ENCODE peak calls at places on chromosomes 2 and 18, in six cellular contexts. One of them, this sample, is unnamed.

GRCh38 chr2:194343167-194343566 is 1313.9 kb upstream of the SLC39A10 start:
- DNase-seq in foreskin melanocyte: no peak
- DNase-seq in astrocyte: no peak
- DNase-seq in NCI-H1417 treated with DMSO at 0.1 percent for 48 hours: no peak
- DNase-seq in activated CD4-positive, alpha-beta T cell treated with anti-CD3 and anti-CD28 coated beads, Interleukin-2, amount 50 U/mL, for 4 hours: no peak
- DNase-seq in fibroblast of lung: no peak
- DNase-seq in this sample: no peak

GRCh38 chr18:13548944-13549878 is 177.1 kb downstream of the FAM210A start:
- DNase-seq in activated CD4-positive, alpha-beta T cell treated with anti-CD3 and anti-CD28 coated beads, Interleukin-2, amount 50 U/mL, for 4 hours: no peak
- DNase-seq in foreskin melanocyte: no peak
- DNase-seq in NCI-H1417 treated with DMSO at 0.1 percent for 48 hours: no peak
- DNase-seq in astrocyte: no peak
- DNase-seq in fibroblast of lung: no peak
- DNase-seq in this sample: no peak

GRCh38 chr2:178205853-178206516 is 11.7 kb downstream of the OSBPL6 start:
- DNase-seq in NCI-H1417 treated with DMSO at 0.1 percent for 48 hours: no peak
- DNase-seq in fibroblast of lung: peak
- DNase-seq in foreskin melanocyte: no peak
- DNase-seq in activated CD4-positive, alpha-beta T cell treated with anti-CD3 and anti-CD28 coated beads, Interleukin-2, amount 50 U/mL, for 4 hours: no peak
- DNase-seq in astrocyte: peak
- DNase-seq in this sample: no peak

GRCh38 chr2:39845460-39846146 is 66.5 kb upstream of the THUMPD2 start:
- DNase-seq in foreskin melanocyte: no peak
- DNase-seq in astrocyte: peak
- DNase-seq in NCI-H1417 treated with DMSO at 0.1 percent for 48 hours: no peak
- DNase-seq in fibroblast of lung: no peak
- DNase-seq in activated CD4-positive, alpha-beta T cell treated with anti-CD3 and anti-CD28 coated beads, Interleukin-2, amount 50 U/mL, for 4 hours: no peak
- DNase-seq in this sample: no peak

GRCh38 chr2:71669058-71669456 is 215.7 kb downstream of the DYSF start:
- DNase-seq in foreskin melanocyte: no peak
- DNase-seq in fibroblast of lung: no peak
- DNase-seq in astrocyte: no peak
- DNase-seq in activated CD4-positive, alpha-beta T cell treated with anti-CD3 and anti-CD28 coated beads, Interleukin-2, amount 50 U/mL, for 4 hours: no peak
- DNase-seq in NCI-H1417 treated with DMSO at 0.1 percent for 48 hours: no peak
- DNase-seq in this sample: no peak

GRCh38 chr2:232139171-232139594 is 177.7 kb downstream of the DIS3L2 start:
- DNase-seq in fibroblast of lung: no peak
- DNase-seq in astrocyte: no peak
- DNase-seq in activated CD4-positive, alpha-beta T cell treated with anti-CD3 and anti-CD28 coated beads, Interleukin-2, amount 50 U/mL, for 4 hours: no peak
- DNase-seq in NCI-H1417 treated with DMSO at 0.1 percent for 48 hours: no peak
- DNase-seq in foreskin melanocyte: no peak
- DNase-seq in this sample: no peak

GRCh38 chr2:221503965-221504364 is 68.1 kb downstream of the EPHA4 start:
- DNase-seq in activated CD4-positive, alpha-beta T cell treated with anti-CD3 and anti-CD28 coated beads, Interleukin-2, amount 50 U/mL, for 4 hours: no peak
- DNase-seq in foreskin melanocyte: no peak
- DNase-seq in fibroblast of lung: no peak
- DNase-seq in NCI-H1417 treated with DMSO at 0.1 percent for 48 hours: no peak
- DNase-seq in astrocyte: no peak
- DNase-seq in this sample: no peak

GRCh38 chr2:10668402-10669012 is 21.3 kb downstream of the NOL10 start:
- DNase-seq in fibroblast of lung: peak
- DNase-seq in astrocyte: peak
- DNase-seq in NCI-H1417 treated with DMSO at 0.1 percent for 48 hours: peak
- DNase-seq in activated CD4-positive, alpha-beta T cell treated with anti-CD3 and anti-CD28 coated beads, Interleukin-2, amount 50 U/mL, for 4 hours: no peak
- DNase-seq in foreskin melanocyte: peak
- DNase-seq in this sample: peak

GRCh38 chr2:219718066-219718465 is 90.6 kb downstream of the SLC4A3 start:
- DNase-seq in foreskin melanocyte: no peak
- DNase-seq in activated CD4-positive, alpha-beta T cell treated with anti-CD3 and anti-CD28 coated beads, Interleukin-2, amount 50 U/mL, for 4 hours: no peak
- DNase-seq in fibroblast of lung: no peak
- DNase-seq in astrocyte: no peak
- DNase-seq in NCI-H1417 treated with DMSO at 0.1 percent for 48 hours: no peak
- DNase-seq in this sample: no peak

GRCh38 chr2:54081574-54081973 is 33.8 kb upstream of the ACYP2 start:
- DNase-seq in fibroblast of lung: no peak
- DNase-seq in foreskin melanocyte: no peak
- DNase-seq in activated CD4-positive, alpha-beta T cell treated with anti-CD3 and anti-CD28 coated beads, Interleukin-2, amount 50 U/mL, for 4 hours: no peak
- DNase-seq in NCI-H1417 treated with DMSO at 0.1 percent for 48 hours: no peak
- DNase-seq in astrocyte: peak
- DNase-seq in this sample: no peak

GRCh38 chr2:62578837-62579640 is 73.0 kb upstream of the TMEM17 start:
- DNase-seq in activated CD4-positive, alpha-beta T cell treated with anti-CD3 and anti-CD28 coated beads, Interleukin-2, amount 50 U/mL, for 4 hours: no peak
- DNase-seq in foreskin melanocyte: no peak
- DNase-seq in astrocyte: peak
- DNase-seq in fibroblast of lung: peak
- DNase-seq in NCI-H1417 treated with DMSO at 0.1 percent for 48 hours: no peak
- DNase-seq in this sample: peak

GRCh38 chr18:79524181-79525078 is 128.7 kb downstream of the NFATC1 start:
- DNase-seq in foreskin melanocyte: no peak
- DNase-seq in activated CD4-positive, alpha-beta T cell treated with anti-CD3 and anti-CD28 coated beads, Interleukin-2, amount 50 U/mL, for 4 hours: peak
- DNase-seq in astrocyte: no peak
- DNase-seq in NCI-H1417 treated with DMSO at 0.1 percent for 48 hours: no peak
- DNase-seq in fibroblast of lung: no peak
- DNase-seq in this sample: no peak

GRCh38 chr2:40466926-40467325 is 15.0 kb upstream of the SLC8A1 start:
- DNase-seq in fibroblast of lung: no peak
- DNase-seq in activated CD4-positive, alpha-beta T cell treated with anti-CD3 and anti-CD28 coated beads, Interleukin-2, amount 50 U/mL, for 4 hours: no peak
- DNase-seq in foreskin melanocyte: no peak
- DNase-seq in astrocyte: no peak
- DNase-seq in NCI-H1417 treated with DMSO at 0.1 percent for 48 hours: peak
- DNase-seq in this sample: no peak

GRCh38 chr2:101912545-101912944 is 79.2 kb upstream of the IL1R2 start:
- DNase-seq in NCI-H1417 treated with DMSO at 0.1 percent for 48 hours: no peak
- DNase-seq in astrocyte: no peak
- DNase-seq in fibroblast of lung: no peak
- DNase-seq in foreskin melanocyte: no peak
- DNase-seq in activated CD4-positive, alpha-beta T cell treated with anti-CD3 and anti-CD28 coated beads, Interleukin-2, amount 50 U/mL, for 4 hours: no peak
- DNase-seq in this sample: no peak

GRCh38 chr18:6158958-6159357 is 255.8 kb downstream of the L3MBTL4 start:
- DNase-seq in activated CD4-positive, alpha-beta T cell treated with anti-CD3 and anti-CD28 coated beads, Interleukin-2, amount 50 U/mL, for 4 hours: no peak
- DNase-seq in astrocyte: no peak
- DNase-seq in fibroblast of lung: no peak
- DNase-seq in NCI-H1417 treated with DMSO at 0.1 percent for 48 hours: no peak
- DNase-seq in foreskin melanocyte: no peak
- DNase-seq in this sample: no peak

GRCh38 chr2:216932113-216932512 is 72.2 kb upstream of the TNP1 start:
- DNase-seq in NCI-H1417 treated with DMSO at 0.1 percent for 48 hours: no peak
- DNase-seq in foreskin melanocyte: no peak
- DNase-seq in activated CD4-positive, alpha-beta T cell treated with anti-CD3 and anti-CD28 coated beads, Interleukin-2, amount 50 U/mL, for 4 hours: no peak
- DNase-seq in fibroblast of lung: no peak
- DNase-seq in astrocyte: no peak
- DNase-seq in this sample: no peak

GRCh38 chr2:174121612-174122011 is 126.7 kb downstream of the OLA1 start:
- DNase-seq in foreskin melanocyte: no peak
- DNase-seq in astrocyte: no peak
- DNase-seq in activated CD4-positive, alpha-beta T cell treated with anti-CD3 and anti-CD28 coated beads, Interleukin-2, amount 50 U/mL, for 4 hours: no peak
- DNase-seq in NCI-H1417 treated with DMSO at 0.1 percent for 48 hours: peak
- DNase-seq in fibroblast of lung: no peak
- DNase-seq in this sample: no peak

GRCh38 chr18:4641969-4642368 is 186.9 kb upstream of the DLGAP1 start:
- DNase-seq in NCI-H1417 treated with DMSO at 0.1 percent for 48 hours: no peak
- DNase-seq in astrocyte: no peak
- DNase-seq in fibroblast of lung: no peak
- DNase-seq in activated CD4-positive, alpha-beta T cell treated with anti-CD3 and anti-CD28 coated beads, Interleukin-2, amount 50 U/mL, for 4 hours: no peak
- DNase-seq in foreskin melanocyte: no peak
- DNase-seq in this sample: no peak

GRCh38 chr2:223896751-223897320 is 48.3 kb downstream of the WDFY1 start:
- DNase-seq in NCI-H1417 treated with DMSO at 0.1 percent for 48 hours: no peak
- DNase-seq in astrocyte: peak
- DNase-seq in activated CD4-positive, alpha-beta T cell treated with anti-CD3 and anti-CD28 coated beads, Interleukin-2, amount 50 U/mL, for 4 hours: no peak
- DNase-seq in fibroblast of lung: peak
- DNase-seq in foreskin melanocyte: peak
- DNase-seq in this sample: no peak

GRCh38 chr2:181241366-181241765 is 215.8 kb upstream of the ITGA4 start:
- DNase-seq in activated CD4-positive, alpha-beta T cell treated with anti-CD3 and anti-CD28 coated beads, Interleukin-2, amount 50 U/mL, for 4 hours: no peak
- DNase-seq in fibroblast of lung: no peak
- DNase-seq in foreskin melanocyte: peak
- DNase-seq in NCI-H1417 treated with DMSO at 0.1 percent for 48 hours: no peak
- DNase-seq in astrocyte: no peak
- DNase-seq in this sample: no peak

GRCh38 chr2:150327546-150328495 is 159.6 kb downstream of the RND3 start:
- DNase-seq in astrocyte: no peak
- DNase-seq in NCI-H1417 treated with DMSO at 0.1 percent for 48 hours: no peak
- DNase-seq in activated CD4-positive, alpha-beta T cell treated with anti-CD3 and anti-CD28 coated beads, Interleukin-2, amount 50 U/mL, for 4 hours: no peak
- DNase-seq in fibroblast of lung: no peak
- DNase-seq in foreskin melanocyte: no peak
- DNase-seq in this sample: no peak

GRCh38 chr2:121898483-121898882 is 143.0 kb downstream of the TSN start:
- DNase-seq in NCI-H1417 treated with DMSO at 0.1 percent for 48 hours: no peak
- DNase-seq in astrocyte: peak
- DNase-seq in activated CD4-positive, alpha-beta T cell treated with anti-CD3 and anti-CD28 coated beads, Interleukin-2, amount 50 U/mL, for 4 hours: no peak
- DNase-seq in fibroblast of lung: no peak
- DNase-seq in foreskin melanocyte: no peak
- DNase-seq in this sample: no peak

GRCh38 chr2:237403024-237403882 is 10.7 kb downstream of the COL6A3 start:
- DNase-seq in activated CD4-positive, alpha-beta T cell treated with anti-CD3 and anti-CD28 coated beads, Interleukin-2, amount 50 U/mL, for 4 hours: no peak
- DNase-seq in astrocyte: peak
- DNase-seq in fibroblast of lung: peak
- DNase-seq in foreskin melanocyte: no peak
- DNase-seq in NCI-H1417 treated with DMSO at 0.1 percent for 48 hours: no peak
- DNase-seq in this sample: no peak

GRCh38 chr2:207694811-207695281 is 16.6 kb upstream of the CCNYL1 start:
- DNase-seq in foreskin melanocyte: no peak
- DNase-seq in fibroblast of lung: no peak
- DNase-seq in astrocyte: peak
- DNase-seq in NCI-H1417 treated with DMSO at 0.1 percent for 48 hours: no peak
- DNase-seq in activated CD4-positive, alpha-beta T cell treated with anti-CD3 and anti-CD28 coated beads, Interleukin-2, amount 50 U/mL, for 4 hours: no peak
- DNase-seq in this sample: no peak

GRCh38 chr2:151575338-151575737 is 158.9 kb downstream of the NEB start:
- DNase-seq in astrocyte: peak
- DNase-seq in foreskin melanocyte: no peak
- DNase-seq in activated CD4-positive, alpha-beta T cell treated with anti-CD3 and anti-CD28 coated beads, Interleukin-2, amount 50 U/mL, for 4 hours: no peak
- DNase-seq in fibroblast of lung: no peak
- DNase-seq in NCI-H1417 treated with DMSO at 0.1 percent for 48 hours: no peak
- DNase-seq in this sample: peak

This sample was measured in HS-27A.